ENCODE peak calls at places on chromosomes 2 and 18, in ten cellular contexts. M, L, N, Z, T, E, X, B, Y and R are unnamed samples.

GRCh38 chr2:61727746-61728145 is 126.1 kb downstream of the FAM161A start:
- DNase-seq in M (no peak), L (no peak), N (no peak), Z (no peak), T (no peak), E (no peak), X (no peak), B (no peak), Y (peak; percentile 12), R (no peak)

GRCh38 chr2:102291221-102292075 is 19.9 kb upstream of the IL1RL1 start:
- DNase-seq in M (no peak), L (no peak), N (no peak), Z (no peak), T (peak; percentile 71), E (peak; percentile 53), X (no peak), B (no peak), Y (no peak), R (no peak)

GRCh38 chr2:96153991-96154431 is 8.8 kb upstream of the DUSP2 start:
- DNase-seq in M (no peak), L (no peak), N (no peak), Z (no peak), T (no peak), E (peak; percentile 20), X (no peak), B (no peak), Y (no peak), R (no peak)

GRCh38 chr2:237919593-237919992 is 47.2 kb upstream of the UBE2F start:
- DNase-seq in M (no peak), L (no peak), N (no peak), Z (no peak), T (no peak), E (no peak), X (no peak), B (no peak), Y (no peak), R (no peak)

GRCh38 chr2:1752751-1753150 is 8.4 kb upstream of the PXDN start:
- DNase-seq in M (no peak), L (no peak), N (no peak), Z (no peak), T (no peak), E (no peak), X (no peak), B (no peak), Y (no peak), R (no peak)

GRCh38 chr18:46042571-46043123 is 29.4 kb downstream of the PSTPIP2 start:
- DNase-seq in M (peak; percentile 54), L (peak; percentile 73), N (peak; percentile 65), Z (no peak), T (no peak), E (no peak), X (no peak), B (peak; percentile 23), Y (no peak), R (no peak)

GRCh38 chr18:36608107-36608506 is 220.7 kb downstream of the TPGS2 start:
- DNase-seq in M (no peak), L (no peak), N (no peak), Z (no peak), T (no peak), E (no peak), X (no peak), B (no peak), Y (no peak), R (no peak)

GRCh38 chr2:203681978-203682377 is 24.5 kb upstream of the CD28 start:
- DNase-seq in M (no peak), L (no peak), N (no peak), Z (no peak), T (no peak), E (peak; percentile 52), X (no peak), B (peak; percentile 78), Y (peak; percentile 33), R (no peak)

GRCh38 chr18:74411475-74411874 is 45.6 kb downstream of the DIPK1C start:
- DNase-seq in M (no peak), L (no peak), N (no peak), Z (no peak), T (no peak), E (no peak), X (no peak), B (no peak), Y (no peak), R (no peak)

GRCh38 chr18:24322594-24323136 is 75.0 kb downstream of the OSBPL1A start:
- DNase-seq in M (no peak), L (peak; percentile 14), N (no peak), Z (no peak), T (no peak), E (no peak), X (no peak), B (no peak), Y (no peak), R (no peak)

GRCh38 chr2:71827146-71827874 is 320.4 kb downstream of the CYP26B1 start:
- DNase-seq in M (no peak), L (no peak), N (no peak), Z (no peak), T (no peak), E (no peak), X (no peak), B (no peak), Y (no peak), R (no peak)